ENCODE peak calls at places on chromosomes 11 and 22, in seven cellular contexts. One of them, this sample, is unnamed. For H3K9me3, the result is how much of the 10 kb centered on the place peaks cover.

GRCh38 chr11:15769203-15769602 is 587.1 kb downstream of the SOX6 start:
- DNase-seq in breast epithelium: no peak
- DNase-seq in adrenal gland: no peak
- DNase-seq in PC-3: peak
- DNase-seq in spleen: no peak
- DNase-seq in Peyer's patch: no peak
- DNase-seq in mammary epithelial cell: peak
- DNase-seq in this sample: no peak

GRCh38 chr22:19641983-19642451 is 72.3 kb upstream of the SEPTIN5 start:
- DNase-seq in breast epithelium: no peak
- DNase-seq in adrenal gland: no peak
- DNase-seq in PC-3: no peak
- DNase-seq in spleen: no peak
- DNase-seq in Peyer's patch: no peak
- DNase-seq in mammary epithelial cell: no peak
- DNase-seq in this sample: no peak

GRCh38 chr22:16608931-16609330 is 16.3 kb upstream of the CCT8L2 start:
- DNase-seq in breast epithelium: no peak
- DNase-seq in adrenal gland: no peak
- DNase-seq in PC-3: no peak
- DNase-seq in spleen: no peak
- DNase-seq in Peyer's patch: no peak
- DNase-seq in mammary epithelial cell: no peak
- DNase-seq in this sample: no peak

GRCh38 chr11:125923012-125923579 is 18.8 kb downstream of the DDX25 start:
- DNase-seq in breast epithelium: no peak
- DNase-seq in adrenal gland: peak
- DNase-seq in PC-3: peak
- DNase-seq in spleen: no peak
- DNase-seq in Peyer's patch: no peak
- DNase-seq in mammary epithelial cell: peak
- DNase-seq in this sample: peak

GRCh38 chr11:67083786-67084366 is 27.2 kb downstream of the RHOD start:
- DNase-seq in breast epithelium: no peak
- DNase-seq in adrenal gland: no peak
- DNase-seq in PC-3: peak
- DNase-seq in spleen: no peak
- DNase-seq in Peyer's patch: no peak
- DNase-seq in mammary epithelial cell: no peak
- DNase-seq in this sample: no peak

GRCh38 chr11:28289444-28289843 is 181.3 kb downstream of the METTL15 start:
- DNase-seq in breast epithelium: no peak
- DNase-seq in adrenal gland: no peak
- DNase-seq in PC-3: no peak
- DNase-seq in spleen: no peak
- DNase-seq in Peyer's patch: no peak
- DNase-seq in mammary epithelial cell: no peak
- DNase-seq in this sample: no peak

GRCh38 chr22:46241397-46242007 is 8.6 kb downstream of the CDPF1 start:
- DNase-seq in breast epithelium: no peak
- DNase-seq in adrenal gland: no peak
- DNase-seq in PC-3: no peak
- DNase-seq in spleen: no peak
- DNase-seq in Peyer's patch: no peak
- DNase-seq in mammary epithelial cell: no peak
- DNase-seq in this sample: no peak

GRCh38 chr11:69550846-69551245 is 69.4 kb downstream of the LINC01488 start:
- DNase-seq in breast epithelium: no peak
- DNase-seq in adrenal gland: no peak
- DNase-seq in PC-3: no peak
- DNase-seq in spleen: no peak
- DNase-seq in Peyer's patch: no peak
- DNase-seq in mammary epithelial cell: no peak
- DNase-seq in this sample: no peak

GRCh38 chr22:29713156-29713715 is 6.6 kb upstream of the CABP7 start:
- DNase-seq in breast epithelium: no peak
- DNase-seq in adrenal gland: no peak
- DNase-seq in PC-3: no peak
- DNase-seq in spleen: no peak
- DNase-seq in Peyer's patch: no peak
- DNase-seq in mammary epithelial cell: no peak
- DNase-seq in this sample: no peak

GRCh38 chr11:62732830-62733229 is 4.5 kb downstream of the TTC9C start:
- DNase-seq in breast epithelium: no peak
- DNase-seq in adrenal gland: no peak
- DNase-seq in PC-3: peak
- DNase-seq in spleen: no peak
- DNase-seq in Peyer's patch: no peak
- DNase-seq in mammary epithelial cell: peak
- DNase-seq in this sample: no peak

GRCh38 chr11:23399995-23400394 is 539.7 kb upstream of the CCDC179 start:
- DNase-seq in breast epithelium: no peak
- DNase-seq in adrenal gland: no peak
- DNase-seq in PC-3: no peak
- DNase-seq in spleen: peak
- DNase-seq in Peyer's patch: no peak
- DNase-seq in mammary epithelial cell: no peak
- DNase-seq in this sample: no peak

GRCh38 chr11:48093795-48094642 is 113.7 kb downstream of the PTPRJ start:
- DNase-seq in breast epithelium: no peak
- DNase-seq in adrenal gland: no peak
- DNase-seq in PC-3: peak
- DNase-seq in spleen: no peak
- DNase-seq in Peyer's patch: no peak
- DNase-seq in mammary epithelial cell: no peak
- DNase-seq in this sample: no peak

GRCh38 chr22:30245985-30246901 is at the start of gene LIF:
- DNase-seq in breast epithelium: no peak
- DNase-seq in adrenal gland: no peak
- DNase-seq in PC-3: no peak
- DNase-seq in spleen: peak
- DNase-seq in Peyer's patch: no peak
- DNase-seq in mammary epithelial cell: peak
- DNase-seq in this sample: peak

GRCh38 chr11:12599408-12600143 is 74.6 kb upstream of the TEAD1 start:
- DNase-seq in breast epithelium: peak
- DNase-seq in adrenal gland: peak
- DNase-seq in PC-3: peak
- DNase-seq in spleen: peak
- DNase-seq in Peyer's patch: peak
- DNase-seq in mammary epithelial cell: no peak
- DNase-seq in this sample: no peak

GRCh38 chr11:69241844-69242582 is 51.9 kb upstream of the MYEOV start:
- DNase-seq in breast epithelium: no peak
- DNase-seq in adrenal gland: no peak
- DNase-seq in PC-3: no peak
- DNase-seq in spleen: no peak
- DNase-seq in Peyer's patch: no peak
- DNase-seq in mammary epithelial cell: no peak
- DNase-seq in this sample: no peak

GRCh38 chr11:67632175-67632981 is 2.6 kb upstream of the NUDT8 start:
- DNase-seq in breast epithelium: peak
- DNase-seq in adrenal gland: no peak
- DNase-seq in PC-3: peak
- DNase-seq in spleen: peak
- DNase-seq in Peyer's patch: peak
- DNase-seq in mammary epithelial cell: no peak
- DNase-seq in this sample: no peak

GRCh38 chr11:28110108-28110838 is 2.1 kb downstream of the METTL15 start:
- DNase-seq in breast epithelium: peak
- DNase-seq in adrenal gland: peak
- DNase-seq in PC-3: peak
- DNase-seq in spleen: peak
- DNase-seq in Peyer's patch: peak
- DNase-seq in mammary epithelial cell: peak
- DNase-seq in this sample: peak

GRCh38 chr11:93113824-93114223 is 84.0 kb downstream of the SLC36A4 start:
- DNase-seq in breast epithelium: no peak
- DNase-seq in adrenal gland: no peak
- DNase-seq in PC-3: no peak
- DNase-seq in spleen: no peak
- DNase-seq in Peyer's patch: no peak
- DNase-seq in mammary epithelial cell: no peak
- DNase-seq in this sample: no peak

GRCh38 chr22:33893486-33893885 is 26.8 kb downstream of the LARGE1 start:
- DNase-seq in breast epithelium: no peak
- DNase-seq in adrenal gland: no peak
- DNase-seq in PC-3: no peak
- DNase-seq in spleen: no peak
- DNase-seq in Peyer's patch: no peak
- DNase-seq in mammary epithelial cell: no peak
- DNase-seq in this sample: no peak

GRCh38 chr22:36102995-36103394 is 57.6 kb downstream of the APOL3 start:
- DNase-seq in breast epithelium: no peak
- DNase-seq in adrenal gland: no peak
- DNase-seq in PC-3: no peak
- DNase-seq in spleen: no peak
- DNase-seq in Peyer's patch: no peak
- DNase-seq in mammary epithelial cell: no peak
- DNase-seq in this sample: no peak

GRCh38 chr22:22037740-22038139 is 55.2 kb upstream of the TOP3B start:
- DNase-seq in breast epithelium: no peak
- DNase-seq in adrenal gland: no peak
- DNase-seq in PC-3: peak
- DNase-seq in spleen: no peak
- DNase-seq in Peyer's patch: no peak
- DNase-seq in mammary epithelial cell: no peak
- DNase-seq in this sample: no peak

GRCh38 chr22:43235445-43236400 is 48.8 kb upstream of the TTLL12 start:
- DNase-seq in breast epithelium: no peak
- DNase-seq in adrenal gland: no peak
- DNase-seq in PC-3: no peak
- DNase-seq in spleen: no peak
- DNase-seq in Peyer's patch: no peak
- DNase-seq in mammary epithelial cell: no peak
- DNase-seq in this sample: no peak

GRCh38 chr22:43232445-43232844 is 45.5 kb upstream of the TTLL12 start:
- DNase-seq in breast epithelium: no peak
- DNase-seq in adrenal gland: no peak
- DNase-seq in PC-3: no peak
- DNase-seq in spleen: no peak
- DNase-seq in Peyer's patch: no peak
- DNase-seq in mammary epithelial cell: no peak
- DNase-seq in this sample: no peak

GRCh38 chr22:43236401-43237166 is 49.6 kb upstream of the TTLL12 start:
- DNase-seq in breast epithelium: no peak
- DNase-seq in adrenal gland: peak
- DNase-seq in PC-3: no peak
- DNase-seq in spleen: peak
- DNase-seq in Peyer's patch: no peak
- DNase-seq in mammary epithelial cell: no peak
- DNase-seq in this sample: no peak

GRCh38 chr22:43233529-43233928 is 46.6 kb upstream of the TTLL12 start:
- DNase-seq in breast epithelium: no peak
- DNase-seq in adrenal gland: no peak
- DNase-seq in PC-3: no peak
- DNase-seq in spleen: no peak
- DNase-seq in Peyer's patch: no peak
- DNase-seq in mammary epithelial cell: no peak
- DNase-seq in this sample: no peak

GRCh38 chr22:43234299-43234988 is 47.5 kb upstream of the TTLL12 start:
- DNase-seq in breast epithelium: no peak
- DNase-seq in adrenal gland: no peak
- DNase-seq in PC-3: no peak
- DNase-seq in spleen: no peak
- DNase-seq in Peyer's patch: no peak
- DNase-seq in mammary epithelial cell: no peak
- DNase-seq in this sample: no peak
- H3K9me3 ChIP-seq in breast epithelium: under half
- H3K9me3 ChIP-seq in adrenal gland: under half
- H3K9me3 ChIP-seq in PC-3: under half
- H3K9me3 ChIP-seq in spleen: under half
- H3K9me3 ChIP-seq in Peyer's patch: under half
- H3K9me3 ChIP-seq in mammary epithelial cell: under half
- H3K9me3 ChIP-seq in this sample: under half

DNA sequence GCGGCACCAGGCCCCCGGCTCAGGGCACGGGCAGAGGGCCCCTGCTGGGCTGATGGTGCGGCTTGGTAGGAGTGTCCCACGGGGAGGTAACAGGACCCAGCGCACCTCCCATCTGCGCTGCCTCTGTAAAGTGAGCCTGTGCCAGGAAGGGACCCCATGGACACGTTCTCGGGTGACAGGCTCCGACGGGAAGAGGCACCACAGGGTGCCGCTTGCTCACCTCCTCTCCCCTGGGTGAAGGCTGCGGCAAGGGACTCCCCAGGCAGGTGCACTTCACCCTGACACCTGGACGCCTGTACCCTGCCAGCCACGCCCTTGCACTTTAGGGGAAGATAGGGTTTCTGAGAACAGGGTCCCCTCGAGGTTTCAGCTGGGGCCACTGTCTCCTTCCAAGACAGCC is 48.1 kb downstream of the SHANK2 start:
- DNase-seq in breast epithelium: no peak
- DNase-seq in adrenal gland: no peak
- DNase-seq in PC-3: no peak
- DNase-seq in spleen: peak
- DNase-seq in Peyer's patch: peak
- DNase-seq in mammary epithelial cell: no peak
- DNase-seq in this sample: no peak
- H3K9me3 ChIP-seq in breast epithelium: under half
- H3K9me3 ChIP-seq in adrenal gland: under half
- H3K9me3 ChIP-seq in PC-3: under half
- H3K9me3 ChIP-seq in spleen: under half
- H3K9me3 ChIP-seq in Peyer's patch: under half
- H3K9me3 ChIP-seq in mammary epithelial cell: under half
- H3K9me3 ChIP-seq in this sample: under half

DNA sequence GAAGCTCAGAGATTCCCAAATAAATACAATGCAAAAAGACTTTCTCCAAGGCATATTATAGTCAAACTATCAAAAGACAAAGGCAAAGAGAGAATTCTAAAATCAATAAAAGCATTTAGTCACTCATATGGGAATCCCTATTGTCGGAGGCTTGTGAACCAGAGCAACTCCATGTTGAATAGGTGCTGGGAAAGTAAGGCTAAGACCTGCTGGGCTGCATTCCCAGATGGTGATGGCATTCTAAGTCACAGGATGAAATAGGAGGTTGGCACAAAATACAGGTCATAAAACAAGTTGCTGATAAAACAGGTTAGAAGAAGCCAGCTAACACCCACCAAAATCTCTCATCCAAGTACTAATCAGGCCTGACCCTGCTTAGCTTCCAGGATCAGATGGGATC is 84.5 kb downstream of the JRKL start:
- DNase-seq in breast epithelium: no peak
- DNase-seq in adrenal gland: no peak
- DNase-seq in PC-3: peak
- DNase-seq in spleen: no peak
- DNase-seq in Peyer's patch: no peak
- DNase-seq in mammary epithelial cell: peak
- DNase-seq in this sample: no peak
- H3K9me3 ChIP-seq in breast epithelium: under half
- H3K9me3 ChIP-seq in adrenal gland: under half
- H3K9me3 ChIP-seq in PC-3: under half
- H3K9me3 ChIP-seq in spleen: under half
- H3K9me3 ChIP-seq in Peyer's patch: under half
- H3K9me3 ChIP-seq in mammary epithelial cell: under half
- H3K9me3 ChIP-seq in this sample: under half

GRCh38 chr11:88206746-88207145 is 31.5 kb upstream of the RAB38 start:
- DNase-seq in breast epithelium: no peak
- DNase-seq in adrenal gland: no peak
- DNase-seq in PC-3: peak
- DNase-seq in spleen: no peak
- DNase-seq in Peyer's patch: no peak
- DNase-seq in mammary epithelial cell: peak
- DNase-seq in this sample: no peak

GRCh38 chr11:88204353-88204752 is 29.1 kb upstream of the RAB38 start:
- DNase-seq in breast epithelium: no peak
- DNase-seq in adrenal gland: no peak
- DNase-seq in PC-3: no peak
- DNase-seq in spleen: no peak
- DNase-seq in Peyer's patch: no peak
- DNase-seq in mammary epithelial cell: no peak
- DNase-seq in this sample: no peak

GRCh38 chr11:88202498-88202897 is 27.3 kb upstream of the RAB38 start:
- DNase-seq in breast epithelium: no peak
- DNase-seq in adrenal gland: no peak
- DNase-seq in PC-3: no peak
- DNase-seq in spleen: no peak
- DNase-seq in Peyer's patch: no peak
- DNase-seq in mammary epithelial cell: no peak
- DNase-seq in this sample: no peak
- H3K9me3 ChIP-seq in breast epithelium: under half
- H3K9me3 ChIP-seq in adrenal gland: under half
- H3K9me3 ChIP-seq in PC-3: under half
- H3K9me3 ChIP-seq in spleen: under half
- H3K9me3 ChIP-seq in Peyer's patch: under half
- H3K9me3 ChIP-seq in mammary epithelial cell: under half
- H3K9me3 ChIP-seq in this sample: under half

This sample was measured in T-helper 17 cell.